ENCODE peak calls at places on chromosome 18, in four cellular contexts. One of them, this sample, is unnamed.

GRCh38 chr18:73384246-73384645 is 516.5 kb upstream of the NETO1 start:
- DNase-seq in body of pancreas: no peak
- DNase-seq in pancreas: no peak
- DNase-seq in GM12864: no peak
- DNase-seq in this sample: no peak

GRCh38 chr18:9918016-9918680 is 4.3 kb downstream of the VAPA start:
- DNase-seq in GM12864: no peak
- DNase-seq in body of pancreas: no peak
- DNase-seq in pancreas: no peak
- DNase-seq in this sample: no peak

GRCh38 chr18:50707841-50708240 is 112.0 kb downstream of the MRO start:
- DNase-seq in pancreas: no peak
- DNase-seq in body of pancreas: peak; percentile 22
- DNase-seq in GM12864: no peak
- DNase-seq in this sample: no peak

GRCh38 chr18:36157441-36157840 is 27.7 kb downstream of the ELP2 start:
- DNase-seq in GM12864: no peak
- DNase-seq in body of pancreas: no peak
- DNase-seq in pancreas: no peak
- DNase-seq in this sample: no peak

GRCh38 chr18:79853993-79854364 is 56.2 kb downstream of the KCNG2 start:
- DNase-seq in GM12864: no peak
- DNase-seq in body of pancreas: no peak
- DNase-seq in pancreas: no peak
- DNase-seq in this sample: no peak

GRCh38 chr18:74356959-74357358 is 41.3 kb downstream of the C18orf63 start:
- DNase-seq in GM12864: no peak
- DNase-seq in pancreas: no peak
- DNase-seq in body of pancreas: no peak
- DNase-seq in this sample: no peak

GRCh38 chr18:40006553-40007073 is 1948.4 kb upstream of the PIK3C3 start:
- DNase-seq in pancreas: no peak
- DNase-seq in body of pancreas: no peak
- DNase-seq in GM12864: no peak
- DNase-seq in this sample: no peak

GRCh38 chr18:25125670-25126069 is 226.3 kb downstream of the ZNF521 start:
- DNase-seq in pancreas: no peak
- DNase-seq in GM12864: no peak
- DNase-seq in body of pancreas: no peak
- DNase-seq in this sample: no peak

GRCh38 chr18:79774111-79774510 is 23.6 kb upstream of the KCNG2 start:
- DNase-seq in pancreas: no peak
- DNase-seq in GM12864: no peak
- DNase-seq in body of pancreas: no peak
- DNase-seq in this sample: no peak

GRCh38 chr18:63412949-63413348 is 9.3 kb downstream of the VPS4B start:
- DNase-seq in GM12864: no peak
- DNase-seq in body of pancreas: no peak
- DNase-seq in pancreas: no peak
- DNase-seq in this sample: no peak

GRCh38 chr18:79011300-79011870 is 31.8 kb downstream of the SALL3 start:
- DNase-seq in pancreas: no peak
- DNase-seq in body of pancreas: no peak
- DNase-seq in GM12864: no peak
- DNase-seq in this sample: no peak

GRCh38 chr18:77395941-77396340 is 146.3 kb downstream of the GALR1 start:
- DNase-seq in GM12864: no peak
- DNase-seq in body of pancreas: no peak
- DNase-seq in pancreas: no peak
- DNase-seq in this sample: no peak
- TF ChIP-seq CTCF in GM12864: no peak
- TF ChIP-seq CTCF in body of pancreas: no peak
- TF ChIP-seq CTCF in pancreas: no peak
- TF ChIP-seq CTCF in this sample: no peak

DNA sequence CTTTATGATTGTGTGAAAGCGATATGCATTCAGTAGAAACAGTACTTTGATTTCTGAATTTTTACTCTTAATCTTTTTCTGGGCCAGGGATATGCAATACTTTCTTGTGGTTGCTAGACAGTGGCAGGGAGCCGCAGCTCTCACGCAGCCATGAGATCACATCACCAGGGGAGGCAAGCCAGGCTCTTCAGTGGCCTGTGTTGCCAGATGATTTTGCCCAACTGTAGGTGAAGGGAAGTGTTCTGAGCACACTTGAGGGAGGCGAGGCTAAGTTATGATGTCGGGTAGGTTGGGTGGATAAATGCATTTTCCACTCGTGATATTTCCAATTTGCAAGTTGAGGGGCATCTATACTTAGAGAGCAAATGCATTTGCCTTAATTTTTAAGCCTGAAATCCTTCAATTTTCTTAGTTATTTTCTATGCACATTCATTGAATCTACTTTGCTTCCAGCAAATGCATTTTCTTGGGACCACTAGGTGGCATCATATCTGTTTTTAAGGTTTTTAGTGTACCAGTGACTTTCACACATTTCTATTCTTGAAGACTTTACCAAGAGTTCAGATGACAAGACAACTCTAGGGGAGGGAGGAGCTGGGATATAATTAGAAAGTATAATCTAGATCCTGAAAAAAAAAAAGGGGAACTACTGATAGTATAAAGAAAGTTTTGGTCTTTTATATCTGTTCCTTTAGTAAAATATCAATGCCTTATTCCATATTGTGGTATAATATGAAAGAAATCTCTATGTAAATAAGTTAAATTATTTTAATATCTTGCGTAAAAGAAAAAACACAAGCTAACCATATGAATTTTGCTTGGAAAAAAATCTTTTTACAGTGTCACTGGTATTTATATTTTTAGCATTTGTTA is 643.3 kb downstream of the SOCS6 start:
- DNase-seq in body of pancreas: no peak
- DNase-seq in pancreas: no peak
- DNase-seq in GM12864: no peak
- DNase-seq in this sample: peak; percentile 10
- TF ChIP-seq CTCF in body of pancreas: peak; percentile 63
- TF ChIP-seq CTCF in pancreas: no peak
- TF ChIP-seq CTCF in GM12864: peak; percentile 39
- TF ChIP-seq CTCF in this sample: peak; percentile 9

GRCh38 chr18:6401687-6402086 is 13.0 kb downstream of the L3MBTL4 start:
- DNase-seq in pancreas: no peak
- DNase-seq in body of pancreas: no peak
- DNase-seq in GM12864: no peak
- DNase-seq in this sample: no peak
- TF ChIP-seq CTCF in pancreas: no peak
- TF ChIP-seq CTCF in body of pancreas: no peak
- TF ChIP-seq CTCF in GM12864: peak; percentile 17
- TF ChIP-seq CTCF in this sample: peak; percentile 14

GRCh38 chr18:54232485-54233227 is 8.2 kb upstream of the MBD2 start:
- DNase-seq in GM12864: no peak
- DNase-seq in pancreas: no peak
- DNase-seq in body of pancreas: peak; percentile 23
- DNase-seq in this sample: no peak
- TF ChIP-seq CTCF in GM12864: no peak
- TF ChIP-seq CTCF in pancreas: no peak
- TF ChIP-seq CTCF in body of pancreas: peak; percentile 4
- TF ChIP-seq CTCF in this sample: no peak

GRCh38 chr18:57023483-57023882 is 123.4 kb upstream of the BOD1L2 start:
- DNase-seq in body of pancreas: no peak
- DNase-seq in GM12864: no peak
- DNase-seq in pancreas: no peak
- DNase-seq in this sample: no peak

GRCh38 chr18:57029761-57030160 is 117.1 kb upstream of the BOD1L2 start:
- DNase-seq in body of pancreas: no peak
- DNase-seq in GM12864: no peak
- DNase-seq in pancreas: no peak
- DNase-seq in this sample: no peak

GRCh38 chr18:57025525-57025924 is 121.4 kb upstream of the BOD1L2 start:
- DNase-seq in pancreas: no peak
- DNase-seq in body of pancreas: no peak
- DNase-seq in GM12864: no peak
- DNase-seq in this sample: no peak

GRCh38 chr18:57027190-57027708 is 119.6 kb upstream of the BOD1L2 start:
- DNase-seq in body of pancreas: peak; percentile 18
- DNase-seq in pancreas: no peak
- DNase-seq in GM12864: no peak
- DNase-seq in this sample: no peak

DNA sequence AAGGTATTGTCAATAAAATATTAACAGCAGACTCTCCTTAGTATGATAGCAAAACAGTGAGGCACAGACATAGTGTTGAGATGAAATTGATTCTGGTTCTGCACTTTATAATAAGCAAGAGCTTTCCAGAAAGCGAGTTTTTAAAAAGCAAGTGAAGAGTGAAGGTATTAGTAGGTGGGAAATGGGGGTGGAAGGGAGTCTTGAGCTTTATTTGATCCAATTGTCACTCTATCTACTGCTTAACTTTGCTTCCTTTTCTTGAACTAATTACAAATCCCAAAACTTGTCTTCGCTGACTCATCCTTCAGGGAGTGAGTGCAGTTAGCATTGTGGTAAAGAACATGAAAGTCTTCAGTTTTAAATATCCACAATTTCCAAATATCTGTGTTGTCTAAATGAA is 120.6 kb upstream of the BOD1L2 start:
- DNase-seq in body of pancreas: no peak
- DNase-seq in GM12864: no peak
- DNase-seq in pancreas: no peak
- DNase-seq in this sample: no peak
- TF ChIP-seq CTCF in body of pancreas: no peak
- TF ChIP-seq CTCF in GM12864: no peak
- TF ChIP-seq CTCF in pancreas: no peak
- TF ChIP-seq CTCF in this sample: no peak

DNA sequence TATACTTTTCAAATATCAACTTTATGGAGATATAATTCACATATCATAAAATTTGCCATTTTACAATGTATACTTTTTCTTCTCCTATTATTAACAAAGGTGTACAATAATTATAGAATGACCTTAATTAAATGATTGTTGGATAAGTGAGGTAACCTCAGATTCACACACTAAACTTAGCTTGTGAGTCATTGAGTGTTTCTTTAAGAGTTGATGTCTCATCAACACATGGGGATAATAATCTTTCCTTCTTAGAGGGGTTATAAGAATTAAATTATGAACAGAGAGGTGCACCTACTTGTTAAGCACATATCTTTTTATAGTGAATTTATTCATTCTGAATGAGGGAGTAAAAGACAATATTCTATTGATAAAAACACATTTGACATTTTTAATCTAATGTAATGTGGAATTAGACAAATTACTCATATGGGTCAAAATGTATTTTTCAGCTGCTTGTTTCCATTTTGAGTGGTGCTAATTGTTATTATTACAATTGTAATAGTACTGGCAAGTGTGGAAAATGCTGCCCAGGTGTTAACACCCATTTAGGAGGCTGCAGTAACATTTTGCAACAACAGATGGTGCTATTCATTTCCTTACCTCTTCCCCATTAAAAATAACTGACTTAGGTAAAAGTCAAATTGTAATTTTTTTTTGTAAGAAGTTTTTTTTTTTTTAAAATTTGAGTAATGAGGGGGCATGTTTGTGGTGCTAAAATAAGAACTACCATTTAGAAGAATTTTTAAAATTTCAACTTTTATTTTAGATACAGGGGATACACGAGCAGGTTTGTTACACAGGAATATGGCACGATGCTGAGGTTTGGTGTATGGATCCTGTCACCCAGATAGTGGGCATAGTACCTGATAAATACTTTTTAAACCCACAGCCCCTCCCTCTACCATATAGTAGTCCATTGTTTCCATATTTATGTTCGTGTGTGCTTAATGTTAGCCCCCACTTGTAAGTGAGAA is 32.1 kb upstream of the DYNAP start:
- DNase-seq in body of pancreas: no peak
- DNase-seq in GM12864: peak; percentile 3
- DNase-seq in pancreas: no peak
- DNase-seq in this sample: peak; percentile 24
- TF ChIP-seq CTCF in body of pancreas: peak; percentile 89
- TF ChIP-seq CTCF in GM12864: peak; percentile 61
- TF ChIP-seq CTCF in pancreas: peak; percentile 34
- TF ChIP-seq CTCF in this sample: peak; percentile 54

DNA sequence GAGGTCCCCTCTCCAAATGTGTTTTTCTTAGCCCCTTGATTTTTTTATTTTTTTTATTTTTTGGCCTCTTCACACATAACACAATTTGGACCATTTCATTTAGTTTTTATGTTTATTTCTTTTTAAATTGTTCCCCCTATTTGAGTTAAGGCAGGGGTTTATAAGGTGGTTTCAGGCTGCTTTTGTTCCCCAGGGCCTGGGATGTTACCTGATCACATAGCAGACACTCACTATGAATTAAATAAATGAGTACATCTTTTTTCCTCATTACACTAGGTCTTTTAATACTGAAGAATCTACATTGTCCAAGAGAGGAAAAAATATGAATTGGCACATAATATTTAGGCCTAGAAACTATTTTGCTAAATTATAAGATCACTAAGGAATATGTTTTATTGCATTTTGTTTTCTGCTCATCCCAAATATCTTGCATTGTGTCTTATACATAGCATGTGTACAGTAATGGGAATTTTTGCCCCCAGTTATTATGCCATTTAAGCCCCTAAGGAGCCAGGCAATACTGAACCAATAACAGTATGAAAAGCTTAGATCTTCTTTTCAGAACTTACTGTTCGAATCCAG is 112.4 kb upstream of the MAPRE2 start:
- DNase-seq in pancreas: no peak
- DNase-seq in GM12864: no peak
- DNase-seq in body of pancreas: no peak
- DNase-seq in this sample: no peak
- TF ChIP-seq CTCF in pancreas: no peak
- TF ChIP-seq CTCF in GM12864: no peak
- TF ChIP-seq CTCF in body of pancreas: no peak
- TF ChIP-seq CTCF in this sample: no peak

DNA sequence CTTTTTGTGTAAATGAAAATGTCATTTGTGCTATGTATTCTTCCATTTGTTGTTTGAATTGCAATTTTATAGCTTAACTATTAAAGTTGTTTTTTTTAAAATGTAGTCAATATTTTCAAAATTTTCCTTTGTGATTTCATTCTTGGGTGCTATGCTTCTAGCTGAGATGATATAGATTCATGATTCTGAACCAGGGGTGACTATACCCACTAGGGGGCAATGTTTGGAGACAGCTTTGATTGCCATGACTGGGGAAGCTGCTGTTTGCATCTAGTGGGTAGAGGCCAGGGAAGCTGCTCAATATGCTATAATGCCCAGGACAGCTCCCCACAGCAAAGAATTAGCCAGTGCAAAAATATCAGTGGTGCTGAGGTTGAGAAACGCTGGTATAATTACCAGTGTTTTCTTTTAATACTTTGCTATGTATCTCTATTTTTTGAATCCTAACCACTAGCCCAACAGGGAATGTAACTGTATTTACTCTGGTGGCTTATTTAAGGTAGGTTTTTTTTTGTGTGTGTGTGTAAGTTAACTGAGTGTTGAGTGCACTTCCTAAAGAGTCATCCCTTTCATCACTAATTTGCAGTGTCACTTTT is 99.7 kb downstream of the MEP1B start:
- DNase-seq in pancreas: peak; percentile 50
- DNase-seq in GM12864: no peak
- DNase-seq in body of pancreas: peak; percentile 62
- DNase-seq in this sample: peak; percentile 45
- TF ChIP-seq CTCF in pancreas: no peak
- TF ChIP-seq CTCF in GM12864: peak; percentile 66
- TF ChIP-seq CTCF in body of pancreas: peak; percentile 59
- TF ChIP-seq CTCF in this sample: peak; percentile 27